ENCODE peak calls at places on chromosomes 2 and 18, in six cellular contexts. Z is NCI-H2171 treated with DMSO at 0.1 percent for 48 hours, P is cardiac muscle cell, H is NCI-H82, V is left cardiac atrium, G is psoas muscle. W is an unnamed sample.

GRCh38 chr2:128986867-128987268 is 668.2 kb upstream of the HS6ST1 start:
- DNase-seq in H (no peak), V (no peak), P (no peak), G (no peak), Z (peak), W (no peak)

GRCh38 chr2:178266445-178266844 is 72.1 kb downstream of the OSBPL6 start:
- DNase-seq in P (no peak), Z (peak), V (no peak), H (peak), G (no peak), W (no peak)

GRCh38 chr18:8607776-8608682 is 1.2 kb upstream of the RAB12 start:
- DNase-seq in Z (no peak), P (peak), V (no peak), G (no peak), H (no peak), W (peak)

GRCh38 chr18:79945118-79946042 is 6.1 kb downstream of the SLC66A2 start:
- DNase-seq in G (peak), H (no peak), P (no peak), Z (peak), V (no peak), W (no peak)

GRCh38 chr2:36329746-36330145 is 25.8 kb upstream of the CRIM1 start:
- DNase-seq in G (no peak), Z (no peak), H (no peak), V (no peak), P (peak), W (no peak)

GRCh38 chr2:238942941-238943715 is 95.2 kb downstream of the TWIST2 start:
- DNase-seq in Z (no peak), P (no peak), V (no peak), H (no peak), G (no peak), W (peak)

GRCh38 chr2:20868377-20868776 is 45.5 kb upstream of the LDAH start:
- DNase-seq in G (no peak), H (no peak), V (no peak), Z (no peak), P (no peak), W (no peak)

GRCh38 chr18:54918060-54918459 is 41.2 kb downstream of the CCDC68 start:
- DNase-seq in Z (no peak), G (no peak), V (no peak), H (peak), P (no peak), W (no peak)

GRCh38 chr2:4763009-4763408 is 929.2 kb upstream of the SOX11 start:
- DNase-seq in H (peak), P (no peak), V (peak), Z (peak), G (no peak), W (no peak)

GRCh38 chr2:6917761-6918421 is 679 bp downstream of the RNF144A start:
- DNase-seq in G (peak), V (no peak), H (peak), P (no peak), Z (no peak), W (no peak)

GRCh38 chr2:33213648-33214047 is 262.8 kb upstream of the RASGRP3 start:
- DNase-seq in H (no peak), V (no peak), Z (no peak), P (peak), G (no peak), W (no peak)

GRCh38 chr2:3126171-3126685 is 251.4 kb downstream of the EIPR1 start:
- DNase-seq in V (no peak), Z (no peak), H (no peak), G (no peak), P (no peak), W (no peak)

GRCh38 chr2:128395640-128396499 is 77.2 kb upstream of the HS6ST1 start:
- DNase-seq in Z (no peak), P (peak), G (no peak), V (no peak), H (no peak), W (no peak)

GRCh38 chr2:45651415-45652089 is at the start of gene PRKCE:
- DNase-seq in V (peak), H (peak), P (no peak), G (peak), Z (peak), W (peak)

GRCh38 chr18:44895176-44895798 is 214.6 kb downstream of the SETBP1 start:
- DNase-seq in V (peak), H (peak), G (no peak), P (peak), Z (no peak), W (no peak)

GRCh38 chr18:14943486-14943885 is 195.5 kb downstream of the ANKRD30B start:
- DNase-seq in Z (no peak), G (no peak), H (no peak), P (no peak), V (no peak), W (no peak)

GRCh38 chr18:48828713-48829442 is 121.9 kb downstream of the SMAD7 start:
- DNase-seq in P (no peak), Z (peak), G (peak), V (no peak), H (peak), W (peak)

GRCh38 chr2:158138255-158138654 is 36.6 kb downstream of the UPP2 start:
- DNase-seq in V (no peak), G (no peak), H (no peak), P (no peak), Z (peak), W (no peak)

GRCh38 chr2:226515344-226516055 is 284.1 kb downstream of the IRS1 start:
- DNase-seq in P (peak), H (no peak), G (no peak), Z (peak), V (no peak), W (no peak)

GRCh38 chr2:128765822-128766221 is 447.2 kb upstream of the HS6ST1 start:
- DNase-seq in V (no peak), H (peak), P (no peak), Z (no peak), G (no peak), W (no peak)

GRCh38 chr18:42069036-42069435 is 114.0 kb downstream of the PIK3C3 start:
- DNase-seq in V (no peak), H (no peak), P (no peak), G (no peak), Z (no peak), W (no peak)

GRCh38 chr2:36485521-36485920 is 112.4 kb downstream of the FEZ2 start:
- DNase-seq in G (no peak), Z (no peak), V (peak), H (no peak), P (peak), W (no peak)

GRCh38 chr2:180573951-180574350 is 406.5 kb upstream of the UBE2E3 start:
- DNase-seq in G (no peak), H (no peak), Z (no peak), V (no peak), P (peak), W (no peak)

GRCh38 chr2:109063326-109063670 is 65.7 kb upstream of the SH3RF3 start:
- DNase-seq in G (no peak), Z (peak), V (no peak), P (no peak), H (no peak), W (no peak)

GRCh38 chr2:217900010-217900779 is 102.6 kb downstream of the TNS1 start:
- DNase-seq in G (peak), P (no peak), Z (no peak), H (no peak), V (peak), W (no peak)

GRCh38 chr2:54499666-54500065 is 43.5 kb downstream of the SPTBN1 start:
- DNase-seq in V (no peak), Z (no peak), P (peak), H (no peak), G (no peak), W (peak)

GRCh38 chr2:40877734-40878288 is 425.9 kb upstream of the SLC8A1 start:
- DNase-seq in P (peak), Z (no peak), G (no peak), H (no peak), V (no peak), W (no peak)

GRCh38 chr2:28507806-28508764 is 12.2 kb downstream of the PLB1 start:
- DNase-seq in V (no peak), H (no peak), P (no peak), G (no peak), Z (peak), W (no peak)